ENCODE peak calls at places on chromosomes 13 and 19, in six cellular contexts. E is upper lobe of left lung, T is esophagus muscularis mucosa, Q is uterus, D is left ventricle myocardium inferior, B is esophagus squamous epithelium. U is an unnamed sample. For H3K4me1, the result is how much of the 10 kb centered on the place peaks cover.

GRCh38 chr13:44575741-44576395 is at the start of gene TSC22D1:
- DNase-seq in E (peak), T (no peak), Q (peak), D (peak), B (no peak), U (no peak)

GRCh38 chr19:53328967-53329366 is 4.6 kb upstream of the ZNF845 start:
- DNase-seq in E (no peak), T (peak), Q (peak), D (peak), B (no peak), U (no peak)

GRCh38 chr13:59494560-59494970 is 669.2 kb downstream of the DIAPH3 start:
- DNase-seq in E (no peak), T (no peak), Q (no peak), D (peak), B (no peak), U (no peak)

GRCh38 chr13:26061947-26062346 is 10.1 kb upstream of the SHISA2 start:
- DNase-seq in E (no peak), T (peak), Q (no peak), D (no peak), B (no peak), U (no peak)

GRCh38 chr13:81686877-81687276 is 1346.0 kb upstream of the SPRY2 start:
- DNase-seq in E (no peak), T (no peak), Q (no peak), D (no peak), B (no peak), U (no peak)

GRCh38 chr19:2970201-2970838 is 7.0 kb upstream of the TLE6 start:
- DNase-seq in E (no peak), T (no peak), Q (peak), D (no peak), B (no peak), U (no peak)

GRCh38 chr13:84810781-84811180 is 928.5 kb upstream of the SLITRK1 start:
- DNase-seq in E (no peak), T (no peak), Q (no peak), D (no peak), B (no peak), U (no peak)

GRCh38 chr19:14786421-14786851 is 8.1 kb upstream of the ADGRE2 start:
- DNase-seq in E (peak), T (peak), Q (no peak), D (no peak), B (no peak), U (no peak)

GRCh38 chr13:78201411-78201810 is 282.8 kb upstream of the EDNRB start:
- DNase-seq in E (no peak), T (no peak), Q (no peak), D (no peak), B (no peak), U (no peak)

GRCh38 chr19:34505321-34506025 is 23.9 kb downstream of the WTIP start:
- DNase-seq in E (no peak), T (peak), Q (no peak), D (no peak), B (no peak), U (no peak)

GRCh38 chr13:30932481-30933333 is at the start of gene TEX26:
- DNase-seq in E (no peak), T (peak), Q (no peak), D (no peak), B (no peak), U (no peak)

GRCh38 chr19:8352134-8352827 is 9.2 kb upstream of the KANK3 start:
- DNase-seq in E (no peak), T (no peak), Q (no peak), D (no peak), B (no peak), U (no peak)

GRCh38 chr19:5154799-5155426 is 185.7 kb downstream of the PTPRS start:
- DNase-seq in E (no peak), T (no peak), Q (no peak), D (no peak), B (no peak), U (no peak)

GRCh38 chr13:106649495-106649894 is 81.6 kb upstream of the ARGLU1 start:
- DNase-seq in E (no peak), T (no peak), Q (no peak), D (no peak), B (no peak), U (no peak)

GRCh38 chr19:18477042-18477760 is 39.3 kb upstream of the ISYNA1 start:
- DNase-seq in E (no peak), T (no peak), Q (no peak), D (no peak), B (no peak), U (no peak)

GRCh38 chr13:51682691-51683090 is 98.4 kb downstream of the WDFY2 start:
- DNase-seq in E (no peak), T (no peak), Q (no peak), D (no peak), B (no peak), U (no peak)

GRCh38 chr19:40445945-40446784 is 2.0 kb upstream of the SERTAD3 start:
- DNase-seq in E (no peak), T (no peak), Q (no peak), D (no peak), B (no peak), U (no peak)

GRCh38 chr19:39704181-39705044 is at the start of gene LGALS14:
- DNase-seq in E (no peak), T (no peak), Q (no peak), D (no peak), B (no peak), U (no peak)

GRCh38 chr13:99386911-99387788 is 80.0 kb upstream of the GPR183 start:
- DNase-seq in E (peak), T (no peak), Q (no peak), D (peak), B (no peak), U (no peak)

GRCh38 chr19:57141699-57142098 is 3.3 kb downstream of the ZIM3 start:
- DNase-seq in E (no peak), T (no peak), Q (no peak), D (no peak), B (no peak), U (no peak)

GRCh38 chr19:39825531-39826076 is 8.4 kb downstream of the DYRK1B start:
- DNase-seq in E (no peak), T (no peak), Q (no peak), D (no peak), B (no peak), U (no peak)

GRCh38 chr13:51976423-51976822 is 34.8 kb downstream of the ATP7B start:
- DNase-seq in E (no peak), T (no peak), Q (no peak), D (no peak), B (no peak), U (no peak)

GRCh38 chr19:1752757-1753728 is at the start of gene ONECUT3:
- DNase-seq in E (no peak), T (no peak), Q (no peak), D (no peak), B (no peak), U (no peak)

GRCh38 chr13:77871596-77871995 is 47.0 kb downstream of the EDNRB start:
- DNase-seq in E (no peak), T (no peak), Q (no peak), D (no peak), B (no peak), U (no peak)

GRCh38 chr19:51031220-51031879 is 3.5 kb downstream of the KLK12 start:
- DNase-seq in E (no peak), T (no peak), Q (no peak), D (no peak), B (no peak), U (no peak)
- H3K4me1 ChIP-seq in E (under half), T (under half), Q (under half), D (under half), B (under half), U (under half)

GRCh38 chr13:100675660-100676129 is 1.1 kb upstream of the TMTC4 start:
- DNase-seq in E (no peak), T (no peak), Q (no peak), D (no peak), B (no peak), U (no peak)

GRCh38 chr13:100674363-100674847 is at the start of gene TMTC4:
- DNase-seq in E (no peak), T (no peak), Q (no peak), D (no peak), B (no peak), U (no peak)

GRCh38 chr13:100673376-100673830 is 1.2 kb downstream of the TMTC4 start:
- DNase-seq in E (no peak), T (no peak), Q (no peak), D (no peak), B (no peak), U (no peak)

GRCh38 chr13:100673831-100674362 is 698 bp downstream of the TMTC4 start:
- DNase-seq in E (peak), T (no peak), Q (peak), D (peak), B (no peak), U (no peak)

DNA sequence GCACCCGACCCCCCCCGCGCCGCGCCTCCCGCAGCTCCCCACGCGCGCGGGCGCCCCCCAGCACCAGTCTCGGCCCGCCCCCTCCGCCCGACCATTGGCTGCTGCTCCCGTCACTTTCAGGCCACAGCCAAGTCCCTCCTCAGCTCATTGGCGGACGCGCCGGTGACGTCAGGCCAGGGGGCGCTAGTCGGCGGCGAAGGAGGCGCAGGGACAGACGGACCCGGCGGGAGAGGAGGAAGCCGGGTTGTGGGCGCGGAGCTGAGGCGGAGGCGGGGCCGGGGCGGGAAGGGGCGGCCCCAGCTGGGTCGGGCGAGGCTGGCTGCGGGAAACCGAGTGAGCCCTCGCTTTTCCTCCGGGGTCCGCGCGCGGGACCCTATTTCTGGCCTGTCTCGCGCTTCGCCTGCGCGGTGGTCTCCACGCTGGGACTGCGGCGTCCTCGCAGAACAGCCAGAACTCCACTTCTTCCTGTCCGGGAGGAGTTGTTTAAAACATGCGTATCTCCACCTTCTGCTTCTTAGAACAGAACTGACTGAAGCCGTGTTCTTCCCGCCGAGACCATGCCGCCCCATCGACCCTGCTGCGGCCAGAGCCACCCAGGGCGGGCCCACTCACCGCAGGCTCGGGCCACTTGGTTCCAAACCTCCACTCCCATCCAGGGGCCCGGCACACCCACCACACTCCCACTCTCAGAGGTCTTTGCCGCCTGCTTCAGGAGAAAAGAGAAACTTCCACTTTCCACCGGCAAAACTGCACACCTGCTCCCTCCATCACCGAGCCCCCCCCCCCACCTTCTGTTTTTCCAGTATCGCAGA is 459 bp upstream of the TMTC4 start:
- DNase-seq in E (peak), T (peak), Q (peak), D (peak), B (peak), U (peak)
- TF ChIP-seq CTCF in E (peak), T (peak), Q (peak), D (peak), B (peak), U (peak)

DNA sequence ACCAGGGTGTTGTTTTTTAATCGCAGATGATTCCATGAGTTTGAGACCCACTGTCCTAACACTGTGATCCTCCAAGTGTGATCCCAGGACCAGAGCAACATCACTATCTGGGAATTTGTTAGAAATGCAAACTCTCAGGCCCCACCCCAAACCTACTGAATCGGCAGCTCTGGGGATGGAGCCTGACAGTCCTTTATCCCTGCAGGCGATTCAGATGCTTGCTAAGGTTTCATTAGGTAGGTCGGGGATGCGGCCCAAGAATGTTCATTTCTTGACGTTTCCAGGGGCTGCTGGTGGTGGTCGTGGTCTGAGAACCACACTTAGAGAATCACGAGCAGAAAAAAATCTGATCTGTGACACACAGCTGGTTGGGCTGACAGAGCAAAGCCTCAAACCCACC is 1.4 kb upstream of the FARP1 start:
- DNase-seq in E (no peak), T (no peak), Q (no peak), D (no peak), B (no peak), U (no peak)
- H3K4me3 ChIP-seq in E (no peak), T (no peak), Q (no peak), D (no peak), B (no peak), U (no peak)

DNA sequence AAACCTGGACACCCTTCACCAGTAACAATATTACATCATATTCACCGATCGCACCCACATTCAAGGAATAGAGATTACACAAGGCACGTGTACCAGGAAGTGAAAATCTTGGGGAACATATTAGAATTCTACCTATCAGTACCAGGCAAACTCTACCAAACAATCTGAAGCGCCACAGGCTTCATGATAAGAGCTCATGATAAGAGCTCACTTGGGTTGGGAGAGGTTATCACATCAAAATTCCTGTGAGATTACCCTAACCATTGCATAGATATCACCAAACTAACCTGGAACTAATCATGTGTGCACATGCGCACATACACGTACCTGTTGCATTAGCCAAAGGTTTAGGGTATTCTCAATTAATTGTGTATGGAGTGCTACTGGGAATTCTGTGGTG is 1861.3 kb downstream of the PCDH9 start:
- DNase-seq in E (no peak), T (no peak), Q (no peak), D (no peak), B (no peak), U (no peak)
- H3K4me1 ChIP-seq in E (under half), T (under half), Q (under half), D (under half), B (under half), U (under half)

DNA sequence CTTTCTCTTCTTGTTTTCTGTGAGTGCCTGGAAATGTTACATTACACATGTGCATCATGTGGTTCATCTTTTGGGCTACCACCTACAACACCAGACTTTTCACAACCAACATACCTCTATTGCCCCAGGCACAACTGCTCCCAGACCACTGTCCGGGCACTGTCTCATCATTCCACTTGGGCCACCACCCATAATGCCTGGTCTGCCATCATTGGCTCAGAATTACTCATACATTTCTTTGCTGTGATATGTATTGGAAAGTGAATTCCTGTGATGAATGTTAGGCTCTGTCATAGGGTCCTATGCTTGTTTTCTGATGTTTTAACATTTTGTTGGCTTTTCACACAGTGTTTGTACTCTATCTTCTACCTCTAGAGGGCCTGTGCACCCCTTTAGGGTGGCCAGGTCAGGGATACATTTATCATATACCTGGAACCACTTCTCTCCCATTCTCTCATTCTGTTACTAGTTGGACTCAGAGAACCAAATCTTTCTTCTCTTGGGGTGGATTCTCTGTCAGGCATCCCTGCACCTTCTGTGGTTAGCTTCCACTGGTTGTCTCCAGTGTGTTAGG is 172.8 kb downstream of the NHLRC3 start:
- DNase-seq in E (no peak), T (no peak), Q (no peak), D (no peak), B (no peak), U (no peak)
- TF ChIP-seq CTCF in E (no peak), T (no peak), Q (no peak), D (no peak), B (no peak), U (no peak)

DNA sequence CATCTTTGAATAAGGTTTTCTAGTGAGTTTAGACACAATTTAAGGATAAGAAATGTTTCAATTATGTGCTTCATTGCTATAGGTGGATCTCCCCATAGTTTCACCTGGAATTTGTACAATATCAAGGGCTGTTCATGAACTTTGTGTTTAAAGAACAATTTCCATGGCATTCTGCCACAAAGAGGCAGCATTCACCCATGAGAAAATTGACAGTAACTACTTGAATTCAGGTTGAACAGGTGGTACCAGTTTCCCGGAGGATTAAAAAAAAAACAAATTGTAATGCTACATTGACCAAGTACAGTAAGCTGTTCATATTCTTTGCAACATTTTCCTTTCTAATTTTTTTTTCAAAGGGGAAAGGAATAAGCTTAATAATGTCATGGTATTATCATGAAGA is 9.1 kb downstream of the SLITRK5 start:
- DNase-seq in E (no peak), T (no peak), Q (no peak), D (no peak), B (no peak), U (no peak)
- H3K4me3 ChIP-seq in E (no peak), T (no peak), Q (no peak), D (no peak), B (no peak), U (no peak)

DNA sequence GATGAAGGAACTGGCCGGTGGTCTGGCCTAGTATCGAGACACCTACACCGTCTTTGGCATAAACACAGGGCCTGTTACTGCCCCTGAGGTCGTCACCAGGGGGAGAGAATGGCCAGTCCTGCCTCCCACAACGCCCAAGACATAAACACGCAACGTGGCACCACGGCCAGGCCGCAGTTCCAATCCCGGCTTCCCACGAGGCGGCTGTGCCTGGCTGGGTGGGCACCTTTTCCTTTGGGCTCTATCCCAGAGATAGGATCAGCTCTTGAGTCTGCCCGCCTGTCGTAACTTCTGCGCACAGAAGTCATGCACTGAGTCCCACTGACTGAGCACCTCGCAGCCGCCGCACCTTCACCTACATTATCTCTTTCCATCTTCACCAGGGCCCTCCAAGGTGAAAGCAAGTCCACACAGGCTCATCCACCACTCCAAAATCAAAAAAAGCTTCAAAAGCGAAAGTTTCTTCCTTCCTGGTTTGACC is 1.1 kb downstream of the MIER2 start:
- DNase-seq in E (no peak), T (no peak), Q (no peak), D (no peak), B (no peak), U (no peak)
- H3K4me1 ChIP-seq in E (under half), T (under half), Q (under half), D (half or more), B (under half), U (under half)

GRCh38 chr13:33206945-33207615 is 78.5 kb downstream of the STARD13 start:
- DNase-seq in E (no peak), T (no peak), Q (no peak), D (no peak), B (no peak), U (no peak)

GRCh38 chr13:33206425-33206824 is 79.1 kb downstream of the STARD13 start:
- DNase-seq in E (no peak), T (peak), Q (no peak), D (no peak), B (no peak), U (no peak)

GRCh38 chr13:33204130-33204927 is 81.2 kb downstream of the STARD13 start:
- DNase-seq in E (no peak), T (peak), Q (peak), D (peak), B (no peak), U (peak)

GRCh38 chr13:33205224-33205623 is 80.3 kb downstream of the STARD13 start:
- DNase-seq in E (no peak), T (no peak), Q (no peak), D (no peak), B (no peak), U (no peak)

GRCh38 chr13:33205804-33206221 is 79.7 kb downstream of the STARD13 start:
- DNase-seq in E (no peak), T (peak), Q (no peak), D (no peak), B (no peak), U (no peak)
- TF ChIP-seq CTCF in E (no peak), T (no peak), Q (no peak), D (no peak), B (no peak), U (no peak)

U was measured in thoracic aorta.